ENCODE peak calls at places on chromosomes 4 and X, in four cellular contexts. R is tibial artery; U is left ventricle myocardium inferior; B is CD8-positive, alpha-beta memory T cell. A is an unnamed sample. For H3K4me1, the result is how much of the 10 kb centered on the place peaks cover.

GRCh38 chr4:98603683-98604573 is 54.5 kb downstream of the TSPAN5 start:
- DNase-seq in R (no peak), U (no peak), B (no peak), A (no peak)

GRCh38 chrX:135740683-135741149 is 27.3 kb downstream of the CT45A3 start:
- DNase-seq in R (no peak), U (no peak), B (peak), A (no peak)

GRCh38 chr4:101200561-101200960 is 146.8 kb downstream of the PPP3CA start:
- DNase-seq in R (no peak), U (no peak), B (no peak), A (no peak)

GRCh38 chr4:47483722-47484121 is 1.4 kb upstream of the ATP10D start:
- DNase-seq in R (no peak), U (no peak), B (no peak), A (no peak)

GRCh38 chr4:162499478-162499877 is 335.7 kb upstream of the FSTL5 start:
- DNase-seq in R (no peak), U (no peak), B (no peak), A (no peak)

GRCh38 chrX:10007604-10008003 is 40.4 kb downstream of the CLDN34 start:
- DNase-seq in R (no peak), U (no peak), B (no peak), A (no peak)

GRCh38 chrX:136028383-136028984 is 43.2 kb downstream of the SLC9A6 start:
- DNase-seq in R (no peak), U (no peak), B (no peak), A (no peak)

GRCh38 chrX:110657073-110657472 is 138.5 kb downstream of the CHRDL1 start:
- DNase-seq in R (no peak), U (no peak), B (no peak), A (no peak)

GRCh38 chrX:9668537-9668936 is 97.1 kb downstream of the GPR143 start:
- DNase-seq in R (no peak), U (no peak), B (no peak), A (no peak)

GRCh38 chrX:25851141-25851540 is 287.0 kb upstream of the MAGEB18 start:
- DNase-seq in R (no peak), U (no peak), B (no peak), A (no peak)

GRCh38 chrX:38664285-38664684 is 102.9 kb downstream of the TSPAN7 start:
- DNase-seq in R (no peak), U (no peak), B (no peak), A (no peak)

GRCh38 chr4:152696764-152697250 is 17.0 kb upstream of the TMEM154 start:
- DNase-seq in R (no peak), U (no peak), B (peak), A (peak)

GRCh38 chrX:107629533-107629909 is 1.2 kb downstream of the PRPS1 start:
- DNase-seq in R (no peak), U (no peak), B (no peak), A (no peak)

GRCh38 chr4:28792917-28793597 is 1927.1 kb upstream of the PCDH7 start:
- DNase-seq in R (no peak), U (peak), B (no peak), A (no peak)

GRCh38 chrX:107700317-107700774 is 72.0 kb downstream of the PRPS1 start:
- DNase-seq in R (peak), U (no peak), B (no peak), A (no peak)

GRCh38 chr4:46937493-46937892 is 28.4 kb upstream of the COX7B2 start:
- DNase-seq in R (no peak), U (no peak), B (no peak), A (no peak)

GRCh38 chrX:108309144-108309543 is 129.1 kb downstream of the COL4A6 start:
- DNase-seq in R (no peak), U (no peak), B (no peak), A (no peak)

GRCh38 chrX:65463550-65463949 is 71.0 kb downstream of the LAS1L start:
- DNase-seq in R (no peak), U (no peak), B (no peak), A (no peak)

GRCh38 chrX:119676949-119677653 is 15.9 kb downstream of the SEPTIN6 start:
- DNase-seq in R (no peak), U (no peak), B (no peak), A (no peak)

GRCh38 chr4:77044458-77045124 is 31.2 kb downstream of the CCNI start:
- DNase-seq in R (no peak), U (no peak), B (no peak), A (no peak)

GRCh38 chr4:174713821-174714220 is 115.2 kb downstream of the GLRA3 start:
- DNase-seq in R (no peak), U (no peak), B (no peak), A (no peak)

GRCh38 chr4:22515145-22515887 is 550 bp downstream of the ADGRA3 start:
- DNase-seq in R (peak), U (peak), B (no peak), A (no peak)

GRCh38 chr4:125826801-125827200 is 512.0 kb downstream of the FAT4 start:
- DNase-seq in R (no peak), U (no peak), B (no peak), A (no peak)

GRCh38 chr4:106444557-106444956 is 76.0 kb upstream of the GIMD1 start:
- DNase-seq in R (no peak), U (no peak), B (no peak), A (no peak)

GRCh38 chr4:123667496-123667895 is 270.9 kb downstream of the SPRY1 start:
- DNase-seq in R (no peak), U (no peak), B (no peak), A (no peak)

GRCh38 chr4:190020790-190021717 is 6.0 kb downstream of the FRG2 start:
- DNase-seq in R (no peak), U (no peak), B (peak), A (no peak)

GRCh38 chr4:7523526-7523925 is 88.8 kb upstream of the PSAPL1 start:
- DNase-seq in R (no peak), U (no peak), B (no peak), A (no peak)

GRCh38 chr4:35836591-35836990 is 407.7 kb downstream of the ARAP2 start:
- DNase-seq in R (no peak), U (no peak), B (no peak), A (no peak)

GRCh38 chrX:38854305-38854704 is 53.0 kb downstream of the MID1IP1 start:
- DNase-seq in R (no peak), U (no peak), B (no peak), A (no peak)

GRCh38 chr4:113467581-113467980 is 294.0 kb downstream of the CAMK2D start:
- DNase-seq in R (peak), U (no peak), B (no peak), A (no peak)

GRCh38 chr4:15649914-15650545 is 5.1 kb downstream of the FBXL5 start:
- DNase-seq in R (peak), U (no peak), B (peak), A (peak)

GRCh38 chr4:121980643-121981042 is 28.8 kb upstream of the TRPC3 start:
- DNase-seq in R (no peak), U (peak), B (no peak), A (no peak)

GRCh38 chrX:15107367-15107988 is 162.4 kb downstream of the ASB9 start:
- DNase-seq in R (no peak), U (no peak), B (no peak), A (no peak)

GRCh38 chr4:21901831-21902230 is 46.7 kb downstream of the KCNIP4 start:
- DNase-seq in R (no peak), U (no peak), B (no peak), A (no peak)

GRCh38 chr4:133275246-133275645 is 126.2 kb downstream of the PCDH10 start:
- DNase-seq in R (no peak), U (no peak), B (no peak), A (no peak)

GRCh38 chrX:129058405-129058804 is 464.9 kb downstream of the SMARCA1 start:
- DNase-seq in R (no peak), U (no peak), B (no peak), A (no peak)

GRCh38 chr4:827209-828081 is 1.5 kb upstream of the CPLX1 start:
- DNase-seq in R (peak), U (no peak), B (no peak), A (no peak)

GRCh38 chr4:36241771-36242170 is 2.5 kb downstream of the ARAP2 start:
- DNase-seq in R (no peak), U (no peak), B (no peak), A (no peak)

DNA sequence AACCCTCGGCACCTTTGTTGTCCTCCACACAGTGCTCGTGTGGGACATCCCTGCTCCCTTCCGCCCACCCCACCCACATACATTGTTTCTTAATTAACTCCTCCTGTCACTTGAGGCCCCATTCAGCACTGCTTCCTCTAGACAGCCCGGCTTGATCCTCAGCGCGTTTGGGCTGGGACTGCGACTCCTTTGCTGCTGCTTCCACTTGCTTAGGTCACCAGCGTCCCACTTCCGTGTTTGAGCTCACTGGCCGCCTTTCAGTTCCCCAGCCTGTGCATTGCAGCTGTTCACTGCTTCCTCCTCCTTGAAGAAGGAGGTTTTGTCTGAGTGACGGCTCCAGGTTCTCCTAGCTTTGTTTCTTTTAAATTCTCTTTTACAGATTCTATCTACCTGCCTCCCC is 16.1 kb downstream of the RNF4 start:
- DNase-seq in R (peak), U (peak), B (peak), A (peak)
- H3K4me1 ChIP-seq in R (under half), U (half or more), B (half or more), A (half or more)

GRCh38 chrX:46204721-46205422 is 340.3 kb downstream of the ZNF674 start:
- DNase-seq in R (no peak), U (no peak), B (no peak), A (no peak)

GRCh38 chrX:46208225-46208854 is 336.9 kb downstream of the ZNF674 start:
- DNase-seq in R (no peak), U (no peak), B (no peak), A (no peak)

GRCh38 chrX:46200423-46200822 is 344.8 kb downstream of the ZNF674 start:
- DNase-seq in R (no peak), U (no peak), B (no peak), A (no peak)

GRCh38 chrX:46198858-46199257 is 346.4 kb downstream of the ZNF674 start:
- DNase-seq in R (no peak), U (no peak), B (no peak), A (no peak)

GRCh38 chrX:46203115-46203514 is 342.1 kb downstream of the ZNF674 start:
- DNase-seq in R (no peak), U (no peak), B (no peak), A (no peak)
- H3K27ac ChIP-seq in R (no peak), U (no peak), B (no peak), A (no peak)

DNA sequence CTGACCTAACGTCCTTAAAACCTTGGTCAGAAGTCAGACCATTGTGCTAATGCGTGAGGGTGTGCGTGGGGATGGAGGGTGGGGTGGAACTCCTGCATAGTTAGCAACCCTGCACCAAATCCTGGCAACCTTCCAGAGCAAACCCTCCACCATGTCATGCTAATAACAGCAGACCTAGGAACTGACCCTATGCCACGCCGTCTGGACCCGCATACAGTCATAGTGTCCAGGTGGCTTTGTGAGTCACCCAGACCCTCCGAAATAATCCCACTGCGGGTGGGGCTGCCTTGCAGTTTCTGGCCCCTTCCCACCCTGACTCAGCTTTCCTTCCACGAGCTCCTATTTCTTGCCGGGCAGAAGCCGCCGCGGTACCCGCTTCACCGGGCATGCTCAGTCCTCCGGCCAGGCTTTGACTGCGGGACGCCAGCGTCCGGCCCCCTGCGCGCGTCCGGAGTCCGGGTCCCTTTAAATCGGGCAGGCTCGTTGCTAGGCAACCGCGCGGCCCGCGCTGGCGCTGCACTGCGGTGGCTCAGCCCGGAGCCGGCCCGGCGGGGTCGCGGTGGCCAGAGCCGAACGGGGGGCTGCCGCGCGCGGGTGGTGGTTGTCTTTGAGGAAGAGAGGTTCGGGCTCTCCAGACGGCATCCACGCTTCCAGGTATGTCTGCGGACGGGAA is at the start of gene CCDC160:
- DNase-seq in R (peak), U (peak), B (no peak), A (no peak)
- H3K4me3 ChIP-seq in R (peak), U (peak), B (no peak), A (no peak)

GRCh38 chr4:173214231-173214630 is 45.6 kb downstream of the GALNT7 start:
- DNase-seq in R (no peak), U (no peak), B (no peak), A (no peak)
- H3K4me1 ChIP-seq in R (under half), U (under half), B (under half), A (under half)

GRCh38 chr4:102760645-102761477 is at the start of gene MANBA:
- DNase-seq in R (peak), U (peak), B (peak), A (peak)
- H3K27ac ChIP-seq in R (peak), U (peak), B (peak), A (peak)

DNA sequence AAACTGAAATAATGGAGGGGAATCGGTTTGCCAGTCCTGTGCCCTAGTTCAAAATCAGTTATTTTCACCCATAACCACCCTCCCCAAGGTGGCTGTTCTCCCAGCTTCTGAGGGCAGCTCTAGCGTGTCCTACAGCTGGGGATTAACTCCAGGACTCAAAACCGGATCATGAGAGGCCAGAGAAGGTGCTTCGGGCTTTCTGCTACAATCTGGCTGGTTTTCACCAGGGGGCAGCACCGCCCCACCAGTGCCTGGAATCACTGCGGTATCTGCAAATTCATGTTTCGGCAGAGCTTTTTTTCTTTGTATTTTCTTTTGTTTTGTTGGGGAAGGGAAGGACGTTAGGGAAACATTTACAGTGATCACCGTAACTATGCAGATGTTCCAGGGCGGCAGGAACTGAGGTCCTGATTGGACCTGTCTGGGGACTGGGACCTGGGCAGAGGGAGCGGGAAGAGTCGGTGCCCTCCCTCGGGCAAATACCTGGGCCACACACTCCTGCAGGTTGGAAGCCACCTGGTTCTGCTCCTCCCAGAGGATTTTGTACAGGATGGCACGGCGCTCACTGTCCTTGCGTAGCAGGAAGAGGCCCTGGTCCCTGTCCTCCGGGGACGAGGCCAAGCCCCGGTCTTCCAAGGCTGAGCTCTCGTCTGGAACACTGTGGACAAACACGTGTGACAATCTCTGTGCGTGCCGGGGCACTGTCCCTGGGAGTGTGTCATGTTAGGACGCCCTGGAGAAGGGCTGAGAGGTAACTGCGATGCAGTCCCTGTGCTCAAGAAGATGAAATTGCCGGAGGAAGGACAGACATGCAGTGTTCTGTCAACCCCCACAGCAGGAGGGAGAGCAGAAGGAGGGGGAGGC is 28.7 kb downstream of the PDHA1 start:
- DNase-seq in R (peak), U (peak), B (peak), A (peak)
- H3K4me3 ChIP-seq in R (peak), U (peak), B (peak), A (peak)

GRCh38 chr4:54228563-54229501 is at the start of gene PDGFRA:
- DNase-seq in R (peak), U (peak), B (no peak), A (no peak)

GRCh38 chr4:54231419-54232150 is 2.5 kb downstream of the PDGFRA start:
- DNase-seq in R (peak), U (peak), B (no peak), A (no peak)

GRCh38 chr4:54232151-54232688 is 3.1 kb downstream of the PDGFRA start:
- DNase-seq in R (no peak), U (no peak), B (no peak), A (no peak)

GRCh38 chr4:54229631-54230478 is 762 bp downstream of the PDGFRA start:
- DNase-seq in R (no peak), U (no peak), B (no peak), A (no peak)

DNA sequence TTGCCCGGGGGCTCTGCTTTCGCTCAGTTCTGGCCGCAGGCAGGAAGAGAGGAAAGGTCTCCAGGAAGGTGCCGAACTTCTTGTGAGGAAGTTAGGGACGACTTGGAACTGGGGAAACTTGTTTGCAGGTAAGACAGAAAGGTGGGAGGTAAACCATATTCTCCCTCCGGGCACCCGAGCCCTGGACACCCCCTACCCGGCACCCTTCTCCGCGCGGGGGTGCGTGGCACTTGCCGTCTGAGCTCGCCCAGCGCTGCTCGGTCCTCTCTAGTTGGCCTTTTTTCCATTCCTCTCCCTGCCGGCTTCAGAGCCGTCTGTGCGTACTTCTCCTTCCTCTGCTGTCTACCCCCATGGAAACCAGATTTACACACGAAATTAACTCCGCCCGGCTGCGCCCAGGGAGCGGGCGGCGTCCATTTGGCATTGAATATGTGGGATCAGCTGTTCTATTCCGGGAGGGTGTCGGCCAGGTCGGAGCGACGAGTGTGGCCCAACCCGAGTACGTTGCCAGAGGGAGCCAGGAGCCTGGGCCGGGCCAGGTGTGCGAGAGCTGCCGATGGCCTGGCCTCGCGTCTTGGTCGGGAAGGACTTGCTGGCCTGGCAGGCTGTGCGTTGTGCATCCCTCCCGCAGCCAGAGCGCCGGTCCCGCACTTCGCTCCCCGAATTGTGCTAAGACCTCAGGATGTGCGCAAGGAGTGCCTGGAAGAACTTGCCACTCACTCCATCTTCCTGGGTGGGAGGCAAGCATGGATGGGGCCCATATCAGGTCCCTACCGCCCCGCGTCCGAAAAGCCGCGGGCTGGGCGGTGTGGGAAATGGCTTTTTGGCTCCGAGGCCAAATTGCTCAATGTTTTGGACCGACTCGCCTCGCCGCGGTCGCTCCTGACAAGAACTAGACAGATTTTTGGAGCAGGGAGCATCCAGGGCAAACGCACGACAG is 1.7 kb downstream of the PDGFRA start:
- DNase-seq in R (peak), U (peak), B (no peak), A (no peak)
- H3K4me1 ChIP-seq in R (half or more), U (half or more), B (under half), A (under half)